ENCODE peak calls at places on chromosomes 2 and 18, in six cellular contexts. Z is activated CD8-positive, alpha-beta memory T cell treated with anti-CD3 and anti-CD28 coated beads, Interleukin-2, amount 50 U/mL, for 4 hours; Q is amniotic stem cell; H is WERI-Rb-1; P is B cell; K is stimulated activated naive B cell treated with anti-CD40 and anti-IgM and Interleukin-4, amounts not matched to agents 10 μg/mL and 1 μg/mL and 100 μg/mL, for 72 hours. B is an unnamed sample.

GRCh38 chr2:18792226-18792629 is 202.9 kb upstream of the NT5C1B start:
- DNase-seq in K (no peak), P (no peak), Q (no peak), Z (no peak), H (no peak), B (no peak)

GRCh38 chr2:133264951-133265949 is 303.0 kb downstream of the NCKAP5 start:
- DNase-seq in Q (no peak), P (no peak), Z (no peak), K (no peak), H (peak), B (no peak)

GRCh38 chr18:77056399-77057015 is 76.1 kb downstream of the MBP start:
- DNase-seq in H (peak), P (no peak), Q (no peak), Z (no peak), K (no peak), B (no peak)

GRCh38 chr2:66488946-66489345 is 54.0 kb downstream of the MEIS1 start:
- DNase-seq in K (no peak), H (no peak), Z (no peak), P (no peak), Q (no peak), B (no peak)

GRCh38 chr18:21281611-21282010 is 39.6 kb downstream of the GREB1L start:
- DNase-seq in Z (no peak), P (no peak), K (no peak), H (no peak), Q (no peak), B (no peak)

GRCh38 chr2:136653836-136654235 is 111.5 kb upstream of the THSD7B start:
- DNase-seq in H (no peak), P (no peak), K (no peak), Z (no peak), Q (no peak), B (no peak)

GRCh38 chr2:197195591-197195990 is 115.0 kb downstream of the ANKRD44 start:
- DNase-seq in H (no peak), Z (no peak), P (no peak), K (no peak), Q (no peak), B (no peak)

GRCh38 chr2:85156141-85156540 is 22.9 kb downstream of the TCF7L1 start:
- DNase-seq in Q (no peak), Z (no peak), H (no peak), K (no peak), P (no peak), B (no peak)

GRCh38 chr2:32947484-32948143 is 861 bp downstream of the LTBP1 start:
- DNase-seq in P (peak), Q (peak), H (peak), K (peak), Z (no peak), B (peak)

GRCh38 chr18:39618265-39619003 is 2052.8 kb upstream of the CELF4 start:
- DNase-seq in Z (no peak), P (no peak), H (no peak), Q (no peak), K (no peak), B (no peak)

GRCh38 chr2:47402555-47402804 is 476 bp upstream of the MSH2 start:
- DNase-seq in H (no peak), Z (no peak), Q (no peak), K (no peak), P (no peak), B (no peak)

GRCh38 chr18:32167980-32168379 is 21.9 kb upstream of the MEP1B start:
- DNase-seq in K (no peak), P (no peak), Q (no peak), Z (no peak), H (no peak), B (no peak)

GRCh38 chr2:174117951-174118930 is 130.1 kb downstream of the OLA1 start:
- DNase-seq in K (no peak), Z (no peak), Q (peak), P (no peak), H (no peak), B (no peak)

GRCh38 chr2:39146630-39147029 is 25.8 kb upstream of the SOS1 start:
- DNase-seq in H (no peak), K (no peak), Q (no peak), Z (no peak), P (no peak), B (no peak)

GRCh38 chr2:176582990-176583481 is 313.8 kb downstream of the MTX2 start:
- DNase-seq in P (no peak), K (no peak), H (no peak), Z (no peak), Q (peak), B (no peak)

GRCh38 chr18:57434536-57435494 is at the start of gene ONECUT2:
- DNase-seq in K (peak), P (peak), H (peak), Z (peak), Q (peak), B (peak)

GRCh38 chr2:226618875-226619605 is 180.6 kb downstream of the IRS1 start:
- DNase-seq in Z (no peak), H (no peak), P (no peak), Q (no peak), K (no peak), B (no peak)

GRCh38 chr2:66362651-66363050 is 72.3 kb upstream of the MEIS1 start:
- DNase-seq in Q (no peak), P (no peak), H (peak), K (no peak), Z (no peak), B (no peak)

GRCh38 chr2:183564726-183565125 is 440.5 kb downstream of the NUP35 start:
- DNase-seq in Z (no peak), K (no peak), H (no peak), Q (no peak), P (no peak), B (no peak)

GRCh38 chr2:235658371-235659174 is 164.7 kb downstream of the AGAP1 start:
- DNase-seq in H (peak), Z (no peak), P (no peak), Q (no peak), K (no peak), B (no peak)

GRCh38 chr2:237866119-237866621 is 6.7 kb downstream of the RAMP1 start:
- DNase-seq in K (no peak), Q (no peak), Z (no peak), H (no peak), P (no peak), B (no peak)

GRCh38 chr2:226362991-226363390 is 436.6 kb downstream of the IRS1 start:
- DNase-seq in Z (no peak), K (no peak), P (no peak), Q (no peak), H (no peak), B (no peak)

GRCh38 chr2:221203138-221203537 is 369.0 kb downstream of the EPHA4 start:
- DNase-seq in H (no peak), K (peak), Q (no peak), Z (no peak), P (peak), B (peak)

GRCh38 chr18:77119851-77120491 is 12.6 kb downstream of the MBP start:
- DNase-seq in H (no peak), Q (no peak), Z (no peak), P (no peak), K (no peak), B (no peak)

GRCh38 chr2:120587326-120587996 is 148.2 kb upstream of the GLI2 start:
- DNase-seq in Z (no peak), H (no peak), P (no peak), Q (no peak), K (no peak), B (no peak)

GRCh38 chr2:157233506-157233905 is 24.0 kb upstream of the GALNT5 start:
- DNase-seq in P (no peak), H (no peak), Q (no peak), K (no peak), Z (no peak), B (no peak)

GRCh38 chr2:17441055-17441771 is 77.0 kb downstream of the RAD51AP2 start:
- DNase-seq in Z (no peak), H (peak), P (no peak), K (no peak), Q (no peak), B (no peak)

B was measured in GM10248.